ENCODE peak calls at places on chromosomes 5 and 9, in five cellular contexts. B is choroid plexus epithelial cell, Y is HepG2, F is neural progenitor cell, N is mammary epithelial cell. V is an unnamed sample.

GRCh38 chr5:91957671-91958070 is 574.6 kb upstream of the ARRDC3 start:
- DNase-seq in N (peak), B (peak), F (no peak), Y (no peak), V (no peak)

GRCh38 chr9:106419737-106420136 is 443.2 kb upstream of the ZNF462 start:
- DNase-seq in F (no peak), Y (no peak), N (no peak), B (no peak), V (no peak)

GRCh38 chr5:118580959-118581358 is 407.4 kb downstream of the DTWD2 start:
- DNase-seq in N (peak), Y (no peak), B (no peak), F (no peak), V (no peak)

GRCh38 chr9:135515083-135515511 is 6.1 kb upstream of the LCN1 start:
- DNase-seq in N (no peak), Y (no peak), F (no peak), B (no peak), V (no peak)

GRCh38 chr9:86487222-86487841 is 133.1 kb upstream of the TUT7 start:
- DNase-seq in B (peak), N (peak), F (peak), Y (peak), V (peak)

GRCh38 chr5:7849531-7850240 is 1.2 kb downstream of the CFAP90 start:
- DNase-seq in N (no peak), F (peak), B (no peak), Y (peak), V (no peak)

GRCh38 chr9:134802201-134802795 is 78.3 kb upstream of the FCN2 start:
- DNase-seq in N (peak), F (no peak), Y (no peak), B (no peak), V (no peak)

GRCh38 chr5:51518607-51519006 is 135.4 kb downstream of the ISL1 start:
- DNase-seq in Y (no peak), F (peak), N (no peak), B (no peak), V (no peak)

GRCh38 chr9:115015018-115015635 is 84.7 kb upstream of the TNFSF8 start:
- DNase-seq in B (peak), N (peak), Y (peak), F (peak), V (no peak)

GRCh38 chr9:97386265-97386633 is 25.6 kb upstream of the TDRD7 start:
- DNase-seq in F (no peak), N (no peak), B (no peak), Y (peak), V (no peak)

GRCh38 chr5:149745-150450 is 41.4 kb upstream of the LRRC14B start:
- DNase-seq in N (no peak), F (no peak), B (peak), Y (no peak), V (peak)

GRCh38 chr5:87825583-87825982 is 412.9 kb upstream of the CCNH start:
- DNase-seq in Y (no peak), B (no peak), N (no peak), F (no peak), V (peak)

GRCh38 chr5:116574682-116575634 is at the start of gene SEMA6A:
- DNase-seq in F (peak), B (peak), Y (peak), N (peak), V (peak)

GRCh38 chr5:115961413-115962238 is 649 bp upstream of the LVRN start:
- DNase-seq in B (no peak), Y (no peak), N (no peak), F (peak), V (no peak)

GRCh38 chr9:34540826-34541225 is 18.0 kb upstream of the ENHO start:
- DNase-seq in Y (no peak), N (peak), F (no peak), B (peak), V (no peak)

GRCh38 chr9:5392285-5392684 is 45.4 kb downstream of the PLGRKT start:
- DNase-seq in F (no peak), Y (no peak), B (peak), N (peak), V (no peak)

GRCh38 chr9:967436-967835 is 9.0 kb upstream of the DMRT3 start:
- DNase-seq in F (peak), N (no peak), B (no peak), Y (no peak), V (no peak)
- H3K4me3 ChIP-seq in F (peak), N (no peak), B (no peak), Y (no peak), V (no peak)

GRCh38 chr5:139844472-139845145 is 49.0 kb downstream of the PSD2 start:
- DNase-seq in N (peak), F (peak), B (peak), Y (peak), V (peak)
- H3K4me3 ChIP-seq in N (no peak), F (no peak), B (no peak), Y (no peak), V (no peak)

GRCh38 chr9:131546336-131547084 is 1.2 kb downstream of the PRRT1B start:
- DNase-seq in F (no peak), B (peak), Y (peak), N (no peak), V (no peak)
- H3K4me3 ChIP-seq in F (no peak), B (peak), Y (no peak), N (peak), V (peak)

DNA sequence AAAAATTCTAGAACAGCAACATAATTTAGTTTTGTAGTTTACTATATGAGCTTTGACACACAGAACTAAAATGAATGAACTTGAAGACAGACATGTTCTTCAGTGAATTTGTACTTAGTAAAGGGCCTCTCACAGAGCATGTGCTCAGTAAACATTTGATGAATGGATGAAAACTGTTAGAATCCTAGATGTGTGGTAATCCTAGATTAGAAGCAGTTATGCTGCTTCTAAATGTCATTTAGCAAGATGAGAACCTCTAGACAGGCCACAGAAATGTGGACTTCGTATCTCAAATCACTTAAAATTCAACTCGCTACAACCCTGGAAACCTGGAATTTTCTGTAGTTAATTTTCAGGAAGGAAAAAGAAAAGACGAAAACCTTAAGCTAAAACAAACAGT is 8.5 kb downstream of the GOLPH3 start:
- DNase-seq in N (no peak), B (no peak), Y (peak), F (no peak), V (no peak)
- H3K4me3 ChIP-seq in N (no peak), B (no peak), Y (no peak), F (no peak), V (no peak)

DNA sequence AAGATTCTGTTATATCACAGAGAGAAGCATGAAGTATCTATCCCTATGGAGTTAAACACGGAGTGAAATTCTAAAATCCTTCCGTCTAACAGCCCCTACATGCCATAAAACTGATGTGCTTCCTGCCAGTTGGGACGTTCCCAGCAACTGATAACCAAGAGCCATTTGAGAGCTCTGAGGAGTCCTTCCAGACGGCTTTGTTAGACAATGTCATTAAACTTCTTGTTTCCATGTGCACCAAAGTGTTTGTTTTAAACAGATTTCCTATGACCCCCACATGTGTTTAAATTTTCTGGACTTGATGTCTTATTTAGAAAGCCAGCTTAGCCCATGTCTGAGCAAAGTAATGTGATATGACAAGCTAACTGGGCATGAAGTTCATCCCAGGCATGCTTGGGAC is 57.2 kb upstream of the LPAR1 start:
- DNase-seq in B (peak), F (no peak), Y (no peak), N (no peak), V (no peak)
- H3K4me3 ChIP-seq in B (no peak), F (no peak), Y (no peak), N (no peak), V (no peak)